ENCODE peak calls at places on chromosomes 7 and 10, in five cellular contexts. H is MM.1S; Y is CD8-positive, alpha-beta T cell; V is neural progenitor cell; R is hepatocyte. T is an unnamed sample.
A peak's percentile ranks its signal among the peaks of the same experiment; 100 is the strongest.

GRCh38 chr7:107596881-107597581 is 17.0 kb downstream of the BCAP29 start:
- DNase-seq in H (no peak), Y (no peak), V (no peak), R (no peak), T (no peak)

GRCh38 chr7:5692112-5692844 is 89.2 kb downstream of the RNF216 start:
- DNase-seq in H (no peak), Y (no peak), V (no peak), R (peak; percentile 80), T (peak; percentile 54)

GRCh38 chr7:73811760-73812168 is 19.0 kb upstream of the CLDN4 start:
- DNase-seq in H (peak; percentile 72), Y (peak; percentile 34), V (peak; percentile 81), R (peak; percentile 84), T (peak; percentile 90)

GRCh38 chr10:122510326-122510725 is 49.0 kb downstream of the HTRA1 start:
- DNase-seq in H (no peak), Y (no peak), V (no peak), R (peak; percentile 56), T (no peak)

GRCh38 chr10:70682920-70683600 is 10.8 kb downstream of the ADAMTS14 start:
- DNase-seq in H (no peak), Y (no peak), V (no peak), R (no peak), T (no peak)

GRCh38 chr7:121798896-121799295 is 74.1 kb upstream of the PTPRZ1 start:
- DNase-seq in H (peak; percentile 56), Y (no peak), V (peak; percentile 82), R (no peak), T (no peak)

GRCh38 chr10:8978100-8978499 is 923.6 kb downstream of the GATA3 start:
- DNase-seq in H (no peak), Y (no peak), V (no peak), R (no peak), T (no peak)

GRCh38 chr7:139635521-139636240 is 112.2 kb downstream of the CLEC2L start:
- DNase-seq in H (no peak), Y (peak; percentile 49), V (peak; percentile 76), R (no peak), T (no peak)

GRCh38 chr7:158022601-158023000 is 565.0 kb downstream of the PTPRN2 start:
- DNase-seq in H (no peak), Y (no peak), V (no peak), R (no peak), T (no peak)

GRCh38 chr7:93092757-93093370 is 24.9 kb downstream of the SAMD9 start:
- DNase-seq in H (peak; percentile 63), Y (no peak), V (peak; percentile 53), R (no peak), T (no peak)
- TF ChIP-seq CTCF in H (peak; percentile 81), Y (no peak), V (peak; percentile 60), R (peak; percentile 16), T (peak; percentile 17)

DNA sequence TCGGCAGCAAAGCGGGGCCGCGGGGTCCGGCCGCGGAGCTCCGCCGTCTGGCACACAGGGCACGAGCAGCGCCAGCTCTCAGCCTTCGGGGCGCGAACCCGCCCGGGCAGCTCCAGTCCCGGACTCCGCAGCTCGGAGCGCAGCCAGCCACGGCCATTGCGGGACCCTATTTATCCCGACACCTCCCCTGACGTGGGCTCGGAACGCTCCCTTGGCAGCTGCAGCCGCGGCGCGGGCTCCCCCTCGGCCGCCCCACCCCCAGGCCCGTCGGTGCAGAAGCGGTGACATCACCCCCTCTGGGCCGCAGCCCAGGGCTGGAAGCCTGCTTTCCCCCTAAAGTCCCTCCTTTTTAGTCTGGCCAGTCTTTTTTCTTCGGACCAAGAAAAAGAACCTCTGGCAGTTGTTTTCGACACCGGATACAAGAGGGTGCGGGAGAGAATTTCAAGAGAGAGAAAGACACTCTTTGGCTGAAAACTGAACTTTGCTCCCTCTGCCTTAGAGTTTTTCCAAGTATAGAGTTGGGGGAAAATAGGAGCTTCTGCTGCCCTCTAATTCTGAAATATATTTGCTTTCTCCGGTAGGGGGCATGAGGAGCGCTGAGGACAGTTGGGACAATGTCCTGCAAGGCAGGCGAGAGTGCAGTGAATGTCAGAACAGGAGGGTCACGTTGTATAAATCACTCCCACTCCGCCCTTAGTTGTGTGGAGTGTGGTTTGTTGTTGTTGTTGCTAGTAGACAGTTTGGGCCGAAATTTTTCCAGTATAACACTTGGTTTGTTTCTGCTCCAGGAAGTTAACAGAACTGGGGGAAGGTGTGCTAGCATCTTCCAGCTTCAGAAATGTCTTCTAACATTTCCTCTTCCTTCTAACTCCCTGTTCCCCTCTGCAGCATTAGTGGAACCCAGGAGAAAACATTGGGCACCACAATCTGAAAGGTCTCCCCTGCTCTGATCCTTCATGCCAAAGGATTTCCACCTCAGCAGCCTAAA is at the start of gene SFRP4:
- DNase-seq in H (peak; percentile 65), Y (no peak), V (peak; percentile 79), R (peak; percentile 76), T (peak; percentile 50)
- H3K4me1 ChIP-seq in H (peaks cover 7% of the 10 kb centered on the region), Y (peaks cover 5% of the 10 kb centered on the region), V (no peaks in the 10 kb centered on the region), R (no peaks in the 10 kb centered on the region), T (peaks cover 6% of the 10 kb centered on the region)

GRCh38 chr10:131081786-131082185 is 229.7 kb downstream of the TCERG1L start:
- DNase-seq in H (no peak), Y (no peak), V (no peak), R (no peak), T (no peak)
- H3K9me3 ChIP-seq in H (no peaks in the 10 kb centered on the region), Y (no peaks in the 10 kb centered on the region), V (no peaks in the 10 kb centered on the region), R (no peaks in the 10 kb centered on the region), T (no peaks in the 10 kb centered on the region)

DNA sequence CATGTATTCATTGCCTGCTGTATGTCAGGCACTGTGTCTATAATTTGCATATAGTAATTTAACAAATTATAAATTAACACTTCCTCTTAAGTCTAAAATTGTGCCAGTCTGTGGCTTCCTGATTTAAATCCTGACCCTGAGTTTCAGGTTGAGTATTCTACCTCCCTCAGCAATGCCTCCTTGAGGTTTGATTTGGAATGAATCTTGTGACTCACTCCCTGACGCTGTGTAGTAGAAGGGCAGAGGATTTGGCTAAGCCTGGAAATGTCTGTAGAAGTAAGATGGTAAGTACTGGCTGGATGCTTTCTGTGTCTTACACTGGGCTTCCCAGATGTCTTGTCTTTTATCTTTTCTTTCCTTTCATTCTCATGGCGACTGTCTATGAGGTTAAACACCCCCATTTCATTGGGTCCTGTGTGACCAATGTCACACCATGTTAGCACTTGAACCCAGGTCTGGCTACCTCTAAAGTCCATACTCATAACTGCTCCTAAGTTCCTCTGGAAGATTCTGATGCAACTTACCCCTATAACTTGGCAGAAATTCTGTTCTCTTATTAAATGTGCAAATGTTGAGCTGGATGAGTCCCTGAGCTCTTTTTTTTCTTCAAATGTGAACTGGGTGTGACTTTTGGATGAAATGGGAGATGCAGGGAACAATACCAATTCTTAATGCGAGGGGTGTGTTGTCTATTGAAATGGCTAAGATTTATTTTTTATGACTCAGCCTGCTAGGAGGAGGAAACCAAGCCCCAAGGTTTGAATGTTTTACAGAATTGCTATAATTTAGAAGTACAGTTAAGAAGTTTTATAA is 48.5 kb downstream of the PLCE1 start:
- DNase-seq in H (no peak), Y (no peak), V (no peak), R (peak; percentile 39), T (peak; percentile 56)
- TF ChIP-seq CTCF in H (no peak), Y (no peak), V (no peak), R (peak; percentile 5), T (peak; percentile 12)

GRCh38 chr7:35359423-35359822 is 105.5 kb upstream of the TBX20 start:
- DNase-seq in H (no peak), Y (no peak), V (no peak), R (no peak), T (no peak)

GRCh38 chr7:35355911-35356310 is 102.0 kb upstream of the TBX20 start:
- DNase-seq in H (no peak), Y (no peak), V (peak; percentile 16), R (no peak), T (no peak)

GRCh38 chr7:35353481-35353880 is 99.6 kb upstream of the TBX20 start:
- DNase-seq in H (no peak), Y (no peak), V (no peak), R (no peak), T (no peak)

GRCh38 chr7:35351466-35351865 is 97.6 kb upstream of the TBX20 start:
- DNase-seq in H (no peak), Y (no peak), V (no peak), R (no peak), T (no peak)

DNA sequence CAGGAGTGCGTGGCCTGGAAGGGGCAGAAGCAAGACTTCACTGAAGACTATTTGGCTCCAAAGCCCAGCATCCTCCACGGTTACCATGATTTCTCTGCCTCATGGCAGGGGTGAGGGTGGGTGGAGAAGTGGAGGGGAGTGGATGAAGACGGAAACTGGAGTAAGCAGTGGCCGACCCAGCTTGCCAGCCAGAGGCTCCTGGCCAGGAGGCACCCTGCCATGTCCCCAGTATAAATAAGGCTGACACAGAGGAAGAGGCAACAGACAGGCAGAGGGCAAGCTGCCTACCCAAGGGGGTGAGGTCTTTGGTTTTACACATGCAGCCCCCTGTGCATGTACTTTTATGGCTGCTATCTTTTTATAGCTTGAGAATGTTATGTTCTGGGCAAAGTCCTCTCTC is 102.6 kb upstream of the TBX20 start:
- DNase-seq in H (no peak), Y (no peak), V (no peak), R (no peak), T (no peak)
- H3K4me1 ChIP-seq in H (no peaks in the 10 kb centered on the region), Y (no peaks in the 10 kb centered on the region), V (peaks cover 25% of the 10 kb centered on the region), R (peaks cover 18% of the 10 kb centered on the region), T (no peaks in the 10 kb centered on the region)

DNA sequence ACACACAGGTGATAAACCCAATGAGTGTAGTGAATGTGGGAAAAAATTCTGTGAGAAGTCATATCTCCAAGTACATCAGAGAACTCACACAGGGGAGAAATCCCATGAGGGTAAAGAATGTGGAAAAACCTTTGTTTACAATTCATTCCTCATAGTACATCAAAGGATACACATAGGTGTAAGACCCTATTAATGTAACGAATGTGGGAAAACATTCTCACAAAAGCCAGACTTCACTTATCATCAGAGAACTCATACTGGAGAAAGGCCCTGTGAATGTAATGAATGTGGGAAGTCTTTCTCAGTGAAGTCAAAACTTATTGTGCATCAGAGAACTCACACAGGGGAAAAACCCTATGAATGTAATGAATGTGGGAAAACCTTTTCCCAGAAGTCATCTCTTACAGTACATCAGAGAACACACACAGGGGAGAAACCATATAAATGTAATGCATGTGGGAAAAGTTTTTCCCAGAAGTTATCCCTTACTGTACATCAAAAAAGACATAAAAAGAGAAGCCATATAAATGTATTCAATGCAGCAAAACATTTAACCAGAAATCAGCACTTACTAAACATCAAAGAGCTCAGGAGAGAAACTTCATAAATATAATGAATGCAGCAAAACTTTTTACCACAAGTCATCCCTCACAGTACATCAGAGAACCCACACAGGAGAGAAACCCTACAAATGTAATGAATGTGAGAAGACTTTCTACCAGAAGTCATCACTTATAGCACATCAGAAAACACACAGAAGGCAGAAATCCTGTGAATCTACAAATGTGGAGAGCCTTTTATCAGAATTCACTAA is 49.8 kb downstream of the ZNF239 start:
- DNase-seq in H (no peak), Y (no peak), V (no peak), R (no peak), T (no peak)
- H3K9me3 ChIP-seq in H (no peaks in the 10 kb centered on the region), Y (peaks cover 21% of the 10 kb centered on the region), V (peaks cover 21% of the 10 kb centered on the region), R (peaks cover 12% of the 10 kb centered on the region), T (peaks cover 19% of the 10 kb centered on the region)

DNA sequence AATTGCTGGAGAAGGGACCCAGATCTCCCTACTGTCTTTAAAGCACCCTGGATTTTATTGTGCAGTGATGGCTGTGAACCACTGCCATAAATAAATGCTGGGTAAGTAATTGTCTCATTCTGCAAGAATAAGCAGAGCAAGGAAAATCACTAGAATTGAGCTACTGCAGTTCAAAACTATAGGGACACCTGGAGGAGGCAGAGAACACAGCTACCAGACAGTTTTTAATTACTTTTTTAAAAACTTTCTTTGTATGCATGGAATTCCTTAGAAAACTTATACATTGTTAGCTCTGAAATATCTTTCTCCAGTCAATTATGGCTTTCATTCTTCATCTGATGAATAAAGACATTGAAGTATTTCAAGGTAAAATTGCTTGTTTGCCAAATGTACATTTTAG is 866.3 kb upstream of the GHITM start:
- DNase-seq in H (no peak), Y (no peak), V (no peak), R (no peak), T (no peak)
- TF ChIP-seq CTCF in H (no peak), Y (no peak), V (peak; percentile 42), R (peak; percentile 50), T (no peak)